ENCODE peak calls at places on chromosomes 6 and 20, in eight cellular contexts. One of them, this sample, is unnamed.

GRCh38 chr6:134642217-134642616 is 307.7 kb downstream of the ALDH8A1 start:
- DNase-seq in HL-60: no peak
- DNase-seq in thoracic aorta: no peak
- DNase-seq in PC-3: no peak
- DNase-seq in heart left ventricle: no peak
- DNase-seq in fibroblast of lung: no peak
- DNase-seq in SK-N-SH: no peak
- DNase-seq in neural progenitor cell: no peak
- DNase-seq in this sample: peak; percentile 63

GRCh38 chr6:28988536-28989415 is 16.3 kb downstream of the ZNF311 start:
- DNase-seq in fibroblast of lung: peak; percentile 63
- DNase-seq in PC-3: no peak
- DNase-seq in thoracic aorta: no peak
- DNase-seq in heart left ventricle: peak; percentile 77
- DNase-seq in neural progenitor cell: peak; percentile 95
- DNase-seq in SK-N-SH: peak; percentile 47
- DNase-seq in HL-60: peak; percentile 75
- DNase-seq in this sample: peak; percentile 34

GRCh38 chr6:152669894-152670293 is 27.8 kb upstream of the MYCT1 start:
- DNase-seq in heart left ventricle: no peak
- DNase-seq in PC-3: peak; percentile 44
- DNase-seq in HL-60: no peak
- DNase-seq in thoracic aorta: no peak
- DNase-seq in SK-N-SH: peak; percentile 27
- DNase-seq in neural progenitor cell: peak; percentile 20
- DNase-seq in fibroblast of lung: peak; percentile 30
- DNase-seq in this sample: no peak

GRCh38 chr6:344816-345340 is 46.7 kb upstream of the IRF4 start:
- DNase-seq in SK-N-SH: no peak
- DNase-seq in thoracic aorta: no peak
- DNase-seq in heart left ventricle: no peak
- DNase-seq in HL-60: no peak
- DNase-seq in neural progenitor cell: no peak
- DNase-seq in PC-3: no peak
- DNase-seq in fibroblast of lung: peak; percentile 92
- DNase-seq in this sample: no peak

GRCh38 chr6:3750324-3751018 is 1.0 kb downstream of the PXDC1 start:
- DNase-seq in neural progenitor cell: peak; percentile 62
- DNase-seq in SK-N-SH: peak; percentile 64
- DNase-seq in fibroblast of lung: peak; percentile 74
- DNase-seq in thoracic aorta: no peak
- DNase-seq in heart left ventricle: peak; percentile 92
- DNase-seq in PC-3: peak; percentile 57
- DNase-seq in HL-60: no peak
- DNase-seq in this sample: peak; percentile 19

GRCh38 chr6:34513628-34514027 is 42.5 kb downstream of the SPDEF start:
- DNase-seq in heart left ventricle: no peak
- DNase-seq in neural progenitor cell: peak; percentile 70
- DNase-seq in fibroblast of lung: no peak
- DNase-seq in SK-N-SH: no peak
- DNase-seq in HL-60: no peak
- DNase-seq in thoracic aorta: no peak
- DNase-seq in PC-3: no peak
- DNase-seq in this sample: no peak

GRCh38 chr6:116059713-116060571 is 749 bp downstream of the FRK start:
- DNase-seq in SK-N-SH: no peak
- DNase-seq in PC-3: peak; percentile 22
- DNase-seq in fibroblast of lung: peak; percentile 11
- DNase-seq in thoracic aorta: no peak
- DNase-seq in heart left ventricle: peak; percentile 34
- DNase-seq in neural progenitor cell: no peak
- DNase-seq in HL-60: no peak
- DNase-seq in this sample: no peak

GRCh38 chr6:20946037-20946436 is 411.8 kb downstream of the CDKAL1 start:
- DNase-seq in neural progenitor cell: no peak
- DNase-seq in thoracic aorta: no peak
- DNase-seq in fibroblast of lung: peak; percentile 71
- DNase-seq in HL-60: peak; percentile 12
- DNase-seq in SK-N-SH: no peak
- DNase-seq in heart left ventricle: no peak
- DNase-seq in PC-3: peak; percentile 58
- DNase-seq in this sample: peak; percentile 38

GRCh38 chr20:41717464-41717863 is 99.3 kb upstream of the CHD6 start:
- DNase-seq in heart left ventricle: no peak
- DNase-seq in SK-N-SH: peak; percentile 26
- DNase-seq in fibroblast of lung: no peak
- DNase-seq in HL-60: no peak
- DNase-seq in neural progenitor cell: no peak
- DNase-seq in thoracic aorta: no peak
- DNase-seq in PC-3: no peak
- DNase-seq in this sample: no peak

GRCh38 chr20:10247440-10247839 is 28.8 kb downstream of the SNAP25 start:
- DNase-seq in PC-3: no peak
- DNase-seq in thoracic aorta: no peak
- DNase-seq in fibroblast of lung: peak; percentile 28
- DNase-seq in heart left ventricle: no peak
- DNase-seq in HL-60: no peak
- DNase-seq in SK-N-SH: no peak
- DNase-seq in neural progenitor cell: no peak
- DNase-seq in this sample: no peak

GRCh38 chr20:51322164-51322707 is 220.3 kb downstream of the NFATC2 start:
- DNase-seq in heart left ventricle: no peak
- DNase-seq in neural progenitor cell: no peak
- DNase-seq in fibroblast of lung: no peak
- DNase-seq in PC-3: no peak
- DNase-seq in SK-N-SH: no peak
- DNase-seq in thoracic aorta: no peak
- DNase-seq in HL-60: no peak
- DNase-seq in this sample: no peak

GRCh38 chr6:36874016-36874442 is 574 bp downstream of the PPIL1 start:
- DNase-seq in fibroblast of lung: peak; percentile 26
- DNase-seq in thoracic aorta: no peak
- DNase-seq in PC-3: peak; percentile 33
- DNase-seq in neural progenitor cell: no peak
- DNase-seq in heart left ventricle: no peak
- DNase-seq in HL-60: no peak
- DNase-seq in SK-N-SH: no peak
- DNase-seq in this sample: no peak

GRCh38 chr6:36873115-36873514 is 1.5 kb downstream of the PPIL1 start:
- DNase-seq in HL-60: no peak
- DNase-seq in fibroblast of lung: no peak
- DNase-seq in PC-3: no peak
- DNase-seq in thoracic aorta: no peak
- DNase-seq in SK-N-SH: no peak
- DNase-seq in heart left ventricle: no peak
- DNase-seq in neural progenitor cell: no peak
- DNase-seq in this sample: no peak

GRCh38 chr6:36873612-36874011 is 991 bp downstream of the PPIL1 start:
- DNase-seq in heart left ventricle: no peak
- DNase-seq in thoracic aorta: no peak
- DNase-seq in fibroblast of lung: no peak
- DNase-seq in SK-N-SH: peak; percentile 54
- DNase-seq in HL-60: no peak
- DNase-seq in PC-3: peak; percentile 35
- DNase-seq in neural progenitor cell: no peak
- DNase-seq in this sample: no peak

GRCh38 chr6:36875250-36875633 is 639 bp upstream of the PPIL1 start:
- DNase-seq in neural progenitor cell: no peak
- DNase-seq in thoracic aorta: no peak
- DNase-seq in SK-N-SH: no peak
- DNase-seq in fibroblast of lung: no peak
- DNase-seq in HL-60: no peak
- DNase-seq in PC-3: no peak
- DNase-seq in heart left ventricle: no peak
- DNase-seq in this sample: no peak

DNA sequence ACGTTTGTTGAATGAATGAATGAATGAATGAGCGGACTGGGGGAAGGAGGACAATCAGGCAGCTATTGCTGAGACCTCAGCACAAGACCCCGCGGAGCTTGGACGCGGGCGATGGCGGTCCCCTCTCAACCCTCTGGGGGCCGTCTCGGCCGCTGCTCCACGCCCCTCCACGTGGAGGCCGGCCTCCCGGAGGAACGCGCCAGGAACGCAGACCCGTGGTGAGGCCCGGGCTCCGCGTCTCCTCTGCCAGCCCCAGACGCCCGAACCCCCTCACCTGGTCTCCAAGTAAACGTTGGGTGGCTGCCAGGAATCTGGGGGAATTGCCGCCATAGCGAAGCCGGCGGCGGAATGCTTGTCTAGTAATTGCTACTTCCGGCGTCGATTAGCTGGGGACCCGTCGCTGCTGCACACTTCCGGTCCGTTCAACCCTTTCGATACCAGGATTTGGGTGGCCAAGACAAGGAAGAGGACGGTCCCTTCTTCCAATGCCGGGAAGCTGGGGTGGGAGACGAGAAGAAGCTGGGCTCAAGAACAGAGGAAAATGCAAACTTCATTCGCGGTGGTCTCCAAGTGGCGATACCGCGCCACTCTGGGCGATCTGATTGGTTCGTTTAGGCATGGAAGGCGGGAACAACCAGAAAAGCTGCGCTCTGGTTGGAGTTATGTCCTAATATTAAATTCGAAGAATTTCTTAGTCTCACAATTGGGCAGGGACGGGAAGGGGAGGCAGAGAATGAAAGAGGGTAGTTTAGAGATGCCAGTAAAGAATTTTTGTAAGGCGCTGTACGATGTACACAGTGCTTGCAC is at the start of gene PPIL1:
- DNase-seq in thoracic aorta: peak; percentile 52
- DNase-seq in heart left ventricle: peak; percentile 86
- DNase-seq in fibroblast of lung: peak; percentile 87
- DNase-seq in SK-N-SH: peak; percentile 94
- DNase-seq in neural progenitor cell: peak; percentile 91
- DNase-seq in HL-60: peak; percentile 90
- DNase-seq in PC-3: peak; percentile 93
- DNase-seq in this sample: peak; percentile 90
- H3K27ac ChIP-seq in thoracic aorta: peak within 1 kb of the TSS; percentile 91
- H3K27ac ChIP-seq in heart left ventricle: peak within 1 kb of the TSS; percentile 93
- H3K27ac ChIP-seq in fibroblast of lung: peak within 1 kb of the TSS; percentile 98
- H3K27ac ChIP-seq in SK-N-SH: peak within 1 kb of the TSS; percentile 95
- H3K27ac ChIP-seq in neural progenitor cell: peak within 1 kb of the TSS; percentile 95
- H3K27ac ChIP-seq in HL-60: peak within 1 kb of the TSS; percentile 99
- H3K27ac ChIP-seq in PC-3: peak within 1 kb of the TSS; percentile 86
- H3K27ac ChIP-seq in this sample: peak within 1 kb of the TSS; percentile 98

GRCh38 chr20:11717562-11717961 is 200.1 kb upstream of the BTBD3 start:
- DNase-seq in PC-3: no peak
- DNase-seq in HL-60: no peak
- DNase-seq in thoracic aorta: no peak
- DNase-seq in heart left ventricle: no peak
- DNase-seq in SK-N-SH: no peak
- DNase-seq in fibroblast of lung: no peak
- DNase-seq in neural progenitor cell: no peak
- DNase-seq in this sample: no peak

GRCh38 chr20:11719153-11719552 is 198.5 kb upstream of the BTBD3 start:
- DNase-seq in fibroblast of lung: no peak
- DNase-seq in HL-60: no peak
- DNase-seq in PC-3: no peak
- DNase-seq in SK-N-SH: no peak
- DNase-seq in neural progenitor cell: no peak
- DNase-seq in thoracic aorta: no peak
- DNase-seq in heart left ventricle: no peak
- DNase-seq in this sample: no peak

GRCh38 chr20:11716945-11717248 is 200.8 kb upstream of the BTBD3 start:
- DNase-seq in PC-3: no peak
- DNase-seq in thoracic aorta: no peak
- DNase-seq in fibroblast of lung: no peak
- DNase-seq in neural progenitor cell: no peak
- DNase-seq in HL-60: no peak
- DNase-seq in heart left ventricle: no peak
- DNase-seq in SK-N-SH: no peak
- DNase-seq in this sample: no peak

GRCh38 chr20:11718474-11719094 is 199.1 kb upstream of the BTBD3 start:
- DNase-seq in HL-60: no peak
- DNase-seq in thoracic aorta: no peak
- DNase-seq in fibroblast of lung: no peak
- DNase-seq in neural progenitor cell: no peak
- DNase-seq in PC-3: no peak
- DNase-seq in SK-N-SH: no peak
- DNase-seq in heart left ventricle: no peak
- DNase-seq in this sample: no peak

GRCh38 chr20:11716239-11716944 is 201.3 kb upstream of the BTBD3 start:
- DNase-seq in HL-60: no peak
- DNase-seq in PC-3: peak; percentile 61
- DNase-seq in thoracic aorta: no peak
- DNase-seq in SK-N-SH: peak; percentile 22
- DNase-seq in heart left ventricle: no peak
- DNase-seq in fibroblast of lung: peak; percentile 94
- DNase-seq in neural progenitor cell: peak; percentile 64
- DNase-seq in this sample: peak; percentile 43
- TF ChIP-seq CTCF in HL-60: no peak
- TF ChIP-seq CTCF in PC-3: peak; percentile 72
- TF ChIP-seq CTCF in thoracic aorta: no peak
- TF ChIP-seq CTCF in SK-N-SH: peak; percentile 52
- TF ChIP-seq CTCF in heart left ventricle: peak; percentile 12
- TF ChIP-seq CTCF in fibroblast of lung: peak; percentile 35
- TF ChIP-seq CTCF in neural progenitor cell: peak; percentile 56
- TF ChIP-seq CTCF in this sample: peak; percentile 53

GRCh38 chr6:148972481-148972880 is 225.7 kb downstream of the UST start:
- DNase-seq in fibroblast of lung: peak; percentile 55
- DNase-seq in heart left ventricle: no peak
- DNase-seq in HL-60: peak; percentile 13
- DNase-seq in SK-N-SH: no peak
- DNase-seq in neural progenitor cell: peak; percentile 91
- DNase-seq in thoracic aorta: no peak
- DNase-seq in PC-3: peak; percentile 70
- DNase-seq in this sample: peak; percentile 74

GRCh38 chr6:148969679-148970078 is 222.8 kb downstream of the UST start:
- DNase-seq in fibroblast of lung: peak; percentile 76
- DNase-seq in PC-3: no peak
- DNase-seq in neural progenitor cell: peak; percentile 73
- DNase-seq in SK-N-SH: no peak
- DNase-seq in thoracic aorta: no peak
- DNase-seq in heart left ventricle: no peak
- DNase-seq in HL-60: no peak
- DNase-seq in this sample: no peak

GRCh38 chr6:148968636-148969270 is 221.9 kb downstream of the UST start:
- DNase-seq in fibroblast of lung: peak; percentile 69
- DNase-seq in neural progenitor cell: no peak
- DNase-seq in PC-3: no peak
- DNase-seq in thoracic aorta: no peak
- DNase-seq in HL-60: no peak
- DNase-seq in heart left ventricle: no peak
- DNase-seq in SK-N-SH: no peak
- DNase-seq in this sample: no peak

GRCh38 chr6:148969271-148969666 is 222.4 kb downstream of the UST start:
- DNase-seq in neural progenitor cell: no peak
- DNase-seq in HL-60: no peak
- DNase-seq in SK-N-SH: no peak
- DNase-seq in thoracic aorta: no peak
- DNase-seq in PC-3: no peak
- DNase-seq in heart left ventricle: no peak
- DNase-seq in fibroblast of lung: no peak
- DNase-seq in this sample: no peak

GRCh38 chr6:148971027-148971927 is 224.4 kb downstream of the UST start:
- DNase-seq in HL-60: no peak
- DNase-seq in PC-3: peak; percentile 73
- DNase-seq in SK-N-SH: no peak
- DNase-seq in fibroblast of lung: peak; percentile 51
- DNase-seq in thoracic aorta: no peak
- DNase-seq in heart left ventricle: no peak
- DNase-seq in neural progenitor cell: no peak
- DNase-seq in this sample: no peak
- H3K27ac ChIP-seq in HL-60: no peak overlapping the region
- H3K27ac ChIP-seq in PC-3: peak overlapping the region; percentile 35
- H3K27ac ChIP-seq in SK-N-SH: no peak overlapping the region
- H3K27ac ChIP-seq in fibroblast of lung: no peak overlapping the region
- H3K27ac ChIP-seq in thoracic aorta: no peak overlapping the region
- H3K27ac ChIP-seq in heart left ventricle: no peak overlapping the region
- H3K27ac ChIP-seq in neural progenitor cell: no peak overlapping the region
- H3K27ac ChIP-seq in this sample: no peak overlapping the region

GRCh38 chr6:140124498-140124897 is 750.0 kb upstream of the CITED2 start:
- DNase-seq in thoracic aorta: no peak
- DNase-seq in fibroblast of lung: no peak
- DNase-seq in HL-60: no peak
- DNase-seq in neural progenitor cell: no peak
- DNase-seq in heart left ventricle: no peak
- DNase-seq in SK-N-SH: no peak
- DNase-seq in PC-3: no peak
- DNase-seq in this sample: no peak
- TF ChIP-seq CTCF in thoracic aorta: no peak
- TF ChIP-seq CTCF in fibroblast of lung: no peak
- TF ChIP-seq CTCF in HL-60: no peak
- TF ChIP-seq CTCF in neural progenitor cell: no peak
- TF ChIP-seq CTCF in heart left ventricle: no peak
- TF ChIP-seq CTCF in SK-N-SH: no peak
- TF ChIP-seq CTCF in PC-3: no peak
- TF ChIP-seq CTCF in this sample: no peak